ENCODE peak calls at places on chromosomes 7 and 10, in nine cellular contexts. P is H7; X is activated CD4-positive, CD25-positive, alpha-beta regulatory T cell treated with anti-CD3 and anti-CD28 coated beads, Interleukin-2, amount 50 U/mL, for 16 hours; L is A549; K is MCF 10A; W is left ventricle myocardium inferior; Q is HEK293T; R is left cardiac atrium; S is effector memory CD8-positive, alpha-beta T cell. I is an unnamed sample.

GRCh38 chr7:46152671-46153070 is 231.6 kb upstream of the IGFBP3 start:
- DNase-seq in Q (no peak), P (no peak), K (no peak), L (peak; percentile 60), W (no peak), S (no peak), R (no peak), X (no peak), I (no peak)

GRCh38 chr10:79063071-79063491 is 5.7 kb upstream of the ZMIZ1 start:
- DNase-seq in P (no peak), W (peak; percentile 2), L (no peak), K (no peak), S (no peak), Q (no peak), X (no peak), R (peak; percentile 10), I (no peak)

GRCh38 chr7:155349601-155350331 is 52.1 kb downstream of the INSIG1 start:
- DNase-seq in R (no peak), X (no peak), K (no peak), Q (no peak), W (no peak), S (no peak), P (peak; percentile 86), L (no peak), I (no peak)

GRCh38 chr7:28958235-28958945 is at the start of gene TRIL:
- DNase-seq in Q (no peak), R (peak; percentile 88), W (peak; percentile 89), X (no peak), K (no peak), S (no peak), P (peak; percentile 85), L (no peak), I (no peak)

GRCh38 chr10:84158549-84158948 is 15.1 kb upstream of the GPR15LG start:
- DNase-seq in S (no peak), K (no peak), X (no peak), Q (no peak), P (no peak), R (no peak), L (no peak), W (no peak), I (no peak)

GRCh38 chr7:142440219-142441073 is 182.6 kb upstream of the PRSS58 start:
- DNase-seq in L (peak; percentile 12), W (no peak), X (no peak), K (peak; percentile 56), Q (no peak), S (no peak), P (no peak), R (no peak), I (no peak)

GRCh38 chr10:23405540-23405939 is 33.3 kb upstream of the OTUD1 start:
- DNase-seq in W (no peak), X (no peak), R (peak; percentile 28), L (no peak), S (no peak), P (no peak), K (no peak), Q (no peak), I (no peak)

GRCh38 chr7:107725138-107725740 is 18.7 kb upstream of the CBLL1 start:
- DNase-seq in K (peak; percentile 78), W (no peak), S (peak; percentile 30), P (peak; percentile 61), X (peak; percentile 19), R (peak; percentile 39), Q (peak; percentile 25), L (peak; percentile 60), I (no peak)

GRCh38 chr10:119516381-119517234 is 25.9 kb downstream of the RGS10 start:
- DNase-seq in R (no peak), L (no peak), K (peak; percentile 47), P (no peak), W (no peak), Q (peak; percentile 25), S (peak; percentile 45), X (peak; percentile 24), I (peak; percentile 60)

GRCh38 chr7:157691521-157692155 is 354.8 kb downstream of the DNAJB6 start:
- DNase-seq in X (no peak), R (no peak), S (no peak), Q (no peak), L (no peak), W (no peak), P (peak; percentile 80), K (no peak), I (no peak)

GRCh38 chr7:77866791-77867190 is 68.2 kb downstream of the PHTF2 start:
- DNase-seq in K (peak; percentile 40), R (no peak), P (no peak), X (no peak), S (no peak), Q (no peak), L (peak; percentile 39), W (no peak), I (no peak)

I was measured in CD4-positive, alpha-beta T cell.